ENCODE peak calls at places on chromosomes 4 and X, in nine cellular contexts. Q is WTC11; M is head of caudate nucleus; A is hippocampal formation; E is naive thymus-derived CD8-positive, alpha-beta T cell; Z is HAP-1; F is SK-MEL-5; U is activated T-cell treated with anti-CD3 and anti-CD28 coated beads, Interleukin-2, amount 50 U/mL, for 72 hours; B is left lobe of liver. L is an unnamed sample.

GRCh38 chr4:151358266-151358665 is 32.9 kb upstream of the SH3D19 start:
- DNase-seq in Q (no peak), M (peak; percentile 77), B (no peak), F (peak; percentile 84), A (peak; percentile 96), U (no peak), Z (no peak), E (no peak), L (no peak)

GRCh38 chr4:183721207-183722081 is 62.4 kb downstream of the TRAPPC11 start:
- DNase-seq in Q (peak; percentile 41), A (no peak), U (peak; percentile 69), E (peak; percentile 45), Z (peak; percentile 51), B (peak; percentile 93), M (peak; percentile 26), F (no peak), L (peak; percentile 71)

GRCh38 chrX:16807548-16807947 is 21.3 kb downstream of the TXLNG start:
- DNase-seq in F (peak; percentile 57), Z (peak; percentile 50), M (no peak), A (no peak), Q (no peak), B (no peak), U (no peak), E (no peak), L (no peak)

GRCh38 chrX:964831-965416 is 247.5 kb downstream of the CRLF2 start:
- DNase-seq in U (no peak), Q (no peak), E (no peak), F (no peak), Z (no peak), B (no peak), A (no peak), M (no peak), L (no peak)

GRCh38 chr4:74317616-74318256 is 9.5 kb downstream of the EPGN start:
- DNase-seq in A (no peak), Z (no peak), F (no peak), E (no peak), B (no peak), Q (no peak), U (no peak), M (no peak), L (peak; percentile 10)

GRCh38 chr4:166675411-166675810 is 558.9 kb downstream of the SPOCK3 start:
- DNase-seq in E (no peak), B (no peak), M (no peak), Z (no peak), Q (no peak), U (no peak), F (peak; percentile 2), A (no peak), L (no peak)

GRCh38 chr4:144820706-144821105 is 174.8 kb downstream of the HHIP start:
- DNase-seq in A (no peak), U (no peak), B (no peak), E (no peak), F (no peak), Z (no peak), M (no peak), Q (no peak), L (no peak)

GRCh38 chrX:152949114-152949513 is 44.8 kb downstream of the PNMA5 start:
- DNase-seq in U (no peak), E (no peak), F (no peak), B (no peak), A (no peak), Z (no peak), M (no peak), Q (no peak), L (no peak)

GRCh38 chr4:8917868-8918783 is 46.5 kb upstream of the HMX1 start:
- DNase-seq in Z (peak; percentile 18), B (peak; percentile 72), Q (peak; percentile 91), A (peak; percentile 23), U (peak; percentile 62), M (peak; percentile 81), E (peak; percentile 47), F (peak; percentile 58), L (peak; percentile 73)

GRCh38 chr4:109559625-109559982 is 442 bp upstream of the MCUB start:
- DNase-seq in Q (peak; percentile 63), Z (peak; percentile 19), U (peak; percentile 57), F (no peak), E (no peak), B (no peak), A (no peak), M (peak; percentile 14), L (no peak)

GRCh38 chr4:38512840-38513239 is 151.2 kb upstream of the KLF3 start:
- DNase-seq in A (no peak), M (no peak), U (no peak), E (no peak), Q (no peak), B (no peak), Z (no peak), F (no peak), L (no peak)

GRCh38 chr4:1939664-1940509 is 68.7 kb downstream of the NSD2 start:
- DNase-seq in M (no peak), Q (no peak), B (no peak), U (no peak), F (no peak), A (no peak), E (no peak), Z (no peak), L (peak; percentile 17)

GRCh38 chr4:139607302-139608060 is 51.5 kb upstream of the SETD7 start:
- DNase-seq in U (no peak), E (no peak), A (no peak), F (no peak), Q (no peak), M (no peak), Z (peak; percentile 22), B (no peak), L (no peak)

GRCh38 chr4:815464-816146 is 10.3 kb downstream of the CPLX1 start:
- DNase-seq in U (no peak), B (no peak), E (no peak), M (no peak), F (no peak), Z (peak; percentile 7), Q (no peak), A (no peak), L (no peak)

GRCh38 chr4:97395980-97396562 is 747.2 kb downstream of the STPG2 start:
- DNase-seq in M (no peak), U (no peak), Z (no peak), F (no peak), A (no peak), B (no peak), E (no peak), Q (no peak), L (peak; percentile 11)

GRCh38 chr4:57187241-57187640 is 77.1 kb upstream of the IGFBP7 start:
- DNase-seq in B (no peak), F (no peak), U (no peak), Q (no peak), E (no peak), Z (peak; percentile 39), A (no peak), M (no peak), L (no peak)